ENCODE peak calls at places on chromosomes 3 and 15, in five cellular contexts. W is CD8-positive, alpha-beta memory T cell; C is psoas muscle; X is gastrocnemius medialis; K is suprapubic skin. T is an unnamed sample. For H3K4me1, the result is how much of the 10 kb centered on the place peaks cover.

GRCh38 chr3:67558429-67558828 is 96.0 kb downstream of the SUCLG2 start:
- DNase-seq in W (no peak), C (no peak), X (no peak), K (no peak), T (no peak)

GRCh38 chr3:123951522-123952447 is 9.2 kb downstream of the CCDC14 start:
- DNase-seq in W (no peak), C (no peak), X (no peak), K (no peak), T (no peak)

GRCh38 chr3:124758851-124759635 is 28.8 kb downstream of the UMPS start:
- DNase-seq in W (no peak), C (no peak), X (no peak), K (no peak), T (no peak)

GRCh38 chr3:32076566-32076965 is 29.9 kb upstream of the GPD1L start:
- DNase-seq in W (no peak), C (no peak), X (no peak), K (no peak), T (no peak)

GRCh38 chr3:124772081-124772831 is 42.0 kb downstream of the UMPS start:
- DNase-seq in W (no peak), C (peak), X (peak), K (no peak), T (peak)

GRCh38 chr15:34628577-34629152 is 45.2 kb upstream of the GOLGA8B start:
- DNase-seq in W (no peak), C (no peak), X (no peak), K (no peak), T (no peak)

GRCh38 chr15:40092416-40093223 is 16.1 kb downstream of the BMF start:
- DNase-seq in W (no peak), C (peak), X (peak), K (no peak), T (no peak)

GRCh38 chr15:52733696-52734255 is 54.6 kb upstream of the ATOSA start:
- DNase-seq in W (no peak), C (peak), X (peak), K (no peak), T (no peak)

GRCh38 chr3:182331356-182331755 is 461.9 kb upstream of the ATP11B start:
- DNase-seq in W (no peak), C (no peak), X (no peak), K (no peak), T (no peak)

GRCh38 chr15:73699249-73700040 is 15.3 kb downstream of the CD276 start:
- DNase-seq in W (no peak), C (peak), X (no peak), K (no peak), T (no peak)

GRCh38 chr3:122246214-122246613 is 62.7 kb downstream of the CASR start:
- DNase-seq in W (no peak), C (no peak), X (no peak), K (no peak), T (no peak)

GRCh38 chr3:122251428-122251827 is 68.0 kb downstream of the CASR start:
- DNase-seq in W (no peak), C (no peak), X (no peak), K (no peak), T (no peak)

GRCh38 chr3:122245513-122246174 is 62.2 kb downstream of the CASR start:
- DNase-seq in W (no peak), C (no peak), X (no peak), K (no peak), T (no peak)

GRCh38 chr3:122247087-122247824 is 63.8 kb downstream of the CASR start:
- DNase-seq in W (no peak), C (no peak), X (no peak), K (no peak), T (no peak)

DNA sequence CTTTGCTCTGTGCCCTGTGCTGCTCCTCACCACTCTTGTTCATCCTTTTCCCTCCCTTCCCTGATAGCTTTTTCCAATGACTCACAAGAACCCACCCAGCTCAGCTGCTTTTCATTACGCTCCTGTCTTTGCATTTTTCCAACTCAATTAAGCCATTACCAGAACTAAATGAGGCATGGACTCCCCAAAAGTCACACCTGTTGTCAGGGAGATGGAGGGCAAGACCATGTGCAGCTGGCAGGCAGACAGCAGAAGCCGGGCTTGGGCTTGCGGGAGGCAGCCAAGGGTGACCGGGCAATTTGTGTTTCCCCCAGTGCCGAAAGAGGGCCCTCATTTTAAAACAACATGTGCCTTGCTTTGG is 64.3 kb downstream of the CASR start:
- DNase-seq in W (no peak), C (no peak), X (no peak), K (no peak), T (no peak)
- H3K4me1 ChIP-seq in W (under half), C (under half), X (under half), K (under half), T (under half)

DNA sequence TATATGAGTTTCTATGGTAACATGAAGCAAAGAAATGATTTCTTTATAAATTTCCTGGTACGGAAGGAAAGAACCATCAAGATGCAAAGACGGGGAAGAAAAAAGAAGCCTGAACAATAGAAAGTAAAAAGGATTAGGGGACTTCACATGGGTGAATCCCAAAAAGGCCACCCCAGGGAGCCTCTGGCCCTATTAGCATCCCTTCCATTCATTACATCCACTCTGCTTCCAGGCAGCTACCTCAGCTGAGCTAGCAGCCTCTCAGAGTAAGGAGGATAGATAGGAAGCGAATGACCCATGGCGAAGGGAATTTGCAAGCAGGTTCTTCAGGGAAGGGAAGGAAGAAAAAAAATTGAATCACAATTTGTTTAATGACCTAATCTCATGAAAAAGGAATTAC is 81.6 kb downstream of the GABRB3 start:
- DNase-seq in W (no peak), C (no peak), X (no peak), K (no peak), T (no peak)
- H3K4me3 ChIP-seq in W (no peak), C (no peak), X (no peak), K (no peak), T (no peak)

DNA sequence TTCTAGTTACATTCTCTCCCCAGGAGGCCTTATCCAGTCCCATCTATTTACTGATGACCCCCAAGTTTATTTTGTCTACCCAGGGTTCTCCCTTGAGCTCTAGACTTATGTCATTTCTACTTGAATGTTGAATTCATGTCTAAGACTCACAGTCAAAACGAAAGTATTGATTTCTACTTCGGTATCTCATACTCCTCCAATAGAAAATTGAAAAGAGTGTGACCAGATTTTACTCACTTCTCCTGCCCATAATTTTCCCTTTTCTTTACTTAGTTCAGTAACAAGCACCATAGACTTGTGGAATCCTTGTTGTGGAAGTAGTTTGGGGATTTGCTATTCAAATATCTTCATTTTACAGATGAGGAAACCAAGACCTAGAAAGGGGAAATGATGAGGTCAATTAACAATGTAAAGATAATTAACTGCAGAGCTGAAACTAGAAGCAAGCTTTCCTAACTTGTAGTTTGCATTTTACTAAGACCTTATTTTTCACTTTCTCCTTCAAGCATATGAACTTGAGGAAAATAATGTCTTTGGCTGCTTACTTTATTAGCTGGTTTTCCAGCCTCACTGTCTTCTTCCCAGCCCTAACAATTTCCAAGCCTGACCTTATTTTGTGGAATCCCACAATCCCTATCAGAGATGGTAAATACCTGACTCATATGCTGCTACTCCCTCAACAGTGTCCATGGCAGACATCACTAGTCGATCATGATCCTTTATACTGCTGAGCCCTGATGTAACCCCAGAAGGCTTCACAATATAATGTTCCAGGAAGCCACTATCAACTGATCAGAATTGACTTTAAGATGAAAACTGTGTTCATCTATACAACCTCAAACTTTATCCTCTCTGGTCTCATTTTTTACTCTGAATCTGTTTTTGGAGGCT is 123.9 kb upstream of the AGBL1 start:
- DNase-seq in W (no peak), C (no peak), X (no peak), K (no peak), T (no peak)
- H3K27ac ChIP-seq in W (no peak), C (no peak), X (no peak), K (no peak), T (peak)

DNA sequence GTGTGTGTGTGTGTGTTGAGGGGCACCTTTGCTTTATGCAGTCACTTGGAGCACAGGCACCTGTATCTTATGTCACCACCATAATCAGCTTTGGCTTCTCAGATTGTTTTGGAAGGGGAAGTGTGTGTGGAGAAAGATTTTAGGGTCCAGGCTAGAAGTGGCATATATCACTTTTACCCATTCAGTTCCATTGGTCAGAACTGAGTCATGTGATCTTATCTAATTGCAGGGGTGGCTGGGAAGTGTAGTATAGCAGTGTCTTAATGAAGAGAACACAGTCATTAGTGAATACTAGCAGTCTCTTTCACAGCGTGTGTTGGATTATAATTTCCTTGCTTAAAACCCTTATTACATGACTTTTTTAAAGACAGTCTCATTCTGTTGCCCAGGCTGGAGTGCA is 20.6 kb downstream of the NCK1 start:
- DNase-seq in W (no peak), C (no peak), X (no peak), K (no peak), T (no peak)
- H3K4me1 ChIP-seq in W (half or more), C (under half), X (under half), K (under half), T (under half)